ENCODE peak calls at places on chromosomes 1 and 21, in five cellular contexts. M, O, D, J and B are unnamed samples.

GRCh38 chr21:42836767-42837301 is 42.5 kb downstream of the WDR4 start:
- DNase-seq in O (peak), M (no peak), J (no peak), D (peak), B (no peak)

GRCh38 chr1:55724551-55725325 is 509.6 kb upstream of the USP24 start:
- DNase-seq in M (peak), D (no peak), J (peak), O (no peak), B (no peak)

GRCh38 chr1:234763361-234763760 is 153.4 kb upstream of the IRF2BP2 start:
- DNase-seq in O (no peak), D (no peak), J (no peak), M (no peak), B (no peak)

GRCh38 chr1:15123298-15123697 is 30.2 kb upstream of the TMEM51 start:
- DNase-seq in D (no peak), J (no peak), M (no peak), O (no peak), B (no peak)

GRCh38 chr1:45079533-45079932 is 67.5 kb downstream of the UROD start:
- DNase-seq in D (no peak), M (no peak), J (no peak), O (no peak), B (peak)

GRCh38 chr1:3904843-3905185 is 4.7 kb upstream of the C1orf174 start:
- DNase-seq in O (no peak), M (no peak), J (no peak), D (no peak), B (no peak)

GRCh38 chr1:171134194-171134924 is 43.7 kb downstream of the FMO3 start:
- DNase-seq in O (no peak), D (no peak), M (no peak), J (no peak), B (no peak)

GRCh38 chr1:106879538-106879937 is 176.9 kb upstream of the PRMT6 start:
- DNase-seq in J (peak), M (no peak), O (no peak), D (no peak), B (no peak)

GRCh38 chr1:28456078-28456477 is 49.8 kb upstream of the RCC1 start:
- DNase-seq in M (peak), D (no peak), J (no peak), O (no peak), B (no peak)

GRCh38 chr1:182143825-182144661 is 82.5 kb upstream of the ZNF648 start:
- DNase-seq in M (no peak), J (peak), O (peak), D (peak), B (no peak)

GRCh38 chr21:37711294-37711844 is 204.9 kb downstream of the KCNJ6 start:
- DNase-seq in M (no peak), D (peak), J (no peak), O (no peak), B (no peak)

GRCh38 chr21:36477001-36477400 is 2.9 kb downstream of the CLDN14 start:
- DNase-seq in D (no peak), J (no peak), O (no peak), M (no peak), B (no peak)

GRCh38 chr21:36478941-36479340 is 981 bp downstream of the CLDN14 start:
- DNase-seq in M (no peak), O (no peak), D (no peak), J (peak), B (no peak)

GRCh38 chr21:36477559-36477958 is 2.4 kb downstream of the CLDN14 start:
- DNase-seq in J (peak), D (no peak), M (no peak), O (no peak), B (no peak)

GRCh38 chr21:36479415-36480402 is at the start of gene CLDN14:
- DNase-seq in O (no peak), D (no peak), J (peak), M (no peak), B (peak)

DNA sequence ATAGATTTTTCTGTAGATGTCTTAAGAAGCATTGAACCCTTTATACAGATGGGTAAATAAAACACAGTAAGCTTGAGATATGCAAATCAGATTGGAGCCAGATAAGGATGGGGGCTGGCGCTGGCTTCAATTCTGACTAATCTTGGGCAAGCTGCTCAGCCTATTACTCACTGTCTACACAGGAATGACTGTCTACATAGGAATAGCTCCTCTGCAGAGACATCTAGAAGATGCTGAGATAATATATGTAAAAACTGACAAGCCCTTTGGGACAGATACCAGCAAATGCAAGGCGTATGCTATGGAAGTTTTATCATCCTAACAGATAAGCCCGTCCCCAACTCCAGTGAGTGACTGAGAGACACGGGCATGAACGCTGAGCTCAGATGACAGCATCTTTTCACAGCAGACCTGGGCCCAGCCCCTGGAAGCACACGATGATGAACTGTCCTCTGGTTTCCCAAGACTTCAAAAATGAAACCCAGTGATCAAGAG is 1.7 kb downstream of the CLDN14 start:
- DNase-seq in J (peak), M (peak), D (no peak), O (no peak), B (no peak)
- H3K27ac ChIP-seq in J (no peak), M (no peak), D (peak), O (no peak), B (no peak)

GRCh38 chr1:99007366-99007765 is 2.7 kb upstream of the PLPPR5 start:
- DNase-seq in J (no peak), D (no peak), M (no peak), O (no peak), B (no peak)

GRCh38 chr1:99005142-99005491 is 456 bp upstream of the PLPPR5 start:
- DNase-seq in O (no peak), D (no peak), M (no peak), J (no peak), B (no peak)

GRCh38 chr1:99003911-99004269 is 771 bp downstream of the PLPPR5 start:
- DNase-seq in J (no peak), D (peak), O (no peak), M (no peak), B (no peak)

GRCh38 chr1:99005537-99005942 is 879 bp upstream of the PLPPR5 start:
- DNase-seq in D (peak), O (no peak), M (no peak), J (no peak), B (no peak)

DNA sequence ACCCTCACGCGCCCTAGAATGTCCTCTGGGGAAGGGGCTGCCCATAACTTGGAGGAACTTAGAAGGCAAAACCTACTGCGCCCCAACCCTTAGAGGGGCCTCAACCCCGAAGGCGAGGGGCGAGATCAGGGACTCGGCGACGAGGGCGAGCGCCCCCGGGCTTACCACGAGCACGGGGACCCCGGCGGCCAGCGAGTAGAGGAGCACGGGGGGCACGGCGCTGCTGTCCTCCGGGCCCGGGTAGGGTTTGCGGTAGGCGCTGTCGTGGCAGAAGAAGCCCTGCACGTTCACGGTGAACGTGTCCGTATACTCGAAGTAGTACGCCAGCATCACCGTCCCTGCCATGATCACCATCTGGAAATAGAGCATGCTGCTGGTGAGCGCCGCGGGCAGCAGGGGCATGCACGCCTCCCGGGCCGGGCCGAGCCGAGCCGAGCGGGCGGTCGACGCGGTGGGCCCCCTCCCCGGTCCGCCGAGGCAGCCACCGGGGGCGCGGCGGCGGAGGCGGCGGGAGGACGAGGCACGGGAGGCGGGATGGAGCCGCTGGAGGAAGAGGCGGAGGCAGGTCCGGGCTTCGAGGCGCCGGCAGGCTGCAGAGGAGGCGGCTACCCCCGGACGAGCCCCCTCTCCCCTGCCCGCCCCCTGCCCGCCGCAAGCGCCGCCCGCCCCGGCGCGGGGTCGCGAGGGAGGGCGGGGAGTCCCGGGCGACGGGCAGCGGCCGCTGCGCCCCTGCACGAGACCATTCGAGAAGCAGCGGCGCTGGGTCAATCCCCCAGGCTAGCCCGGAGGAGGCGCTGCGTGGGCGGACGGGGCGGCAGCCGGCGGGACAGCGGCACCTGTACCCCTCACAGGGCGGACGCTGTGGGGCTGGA is at the start of gene PLPPR5:
- DNase-seq in D (peak), O (peak), J (peak), M (no peak), B (no peak)
- H3K4me3 ChIP-seq in D (peak), O (peak), J (peak), M (peak), B (peak)

GRCh38 chr1:240790851-240791250 is 178.9 kb upstream of the GREM2 start:
- DNase-seq in D (no peak), M (no peak), O (no peak), J (no peak), B (no peak)
- H3K27ac ChIP-seq in D (no peak), M (no peak), O (no peak), J (no peak), B (no peak)

DNA sequence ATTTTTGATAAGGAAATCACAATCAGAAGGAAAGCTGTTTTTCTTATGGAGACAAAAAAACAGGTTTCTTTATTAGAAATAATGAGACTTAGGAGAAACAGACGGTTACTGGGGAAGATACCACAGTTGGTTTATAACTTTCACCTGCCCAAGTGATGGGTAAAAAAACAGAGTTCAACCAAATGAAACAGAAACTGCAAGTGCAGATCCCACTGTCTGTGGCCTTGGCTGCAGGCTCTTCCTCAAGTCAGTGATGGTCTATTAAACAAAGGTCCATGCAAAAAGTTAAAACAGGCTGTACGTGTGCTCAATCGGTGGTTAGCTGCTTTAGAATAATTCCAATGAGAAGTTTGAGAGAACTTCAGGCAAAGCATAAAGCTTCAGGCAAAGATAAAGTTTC is 112.1 kb upstream of the NEGR1 start:
- DNase-seq in J (no peak), O (no peak), M (no peak), D (no peak), B (no peak)
- H3K4me3 ChIP-seq in J (no peak), O (no peak), M (no peak), D (no peak), B (no peak)

DNA sequence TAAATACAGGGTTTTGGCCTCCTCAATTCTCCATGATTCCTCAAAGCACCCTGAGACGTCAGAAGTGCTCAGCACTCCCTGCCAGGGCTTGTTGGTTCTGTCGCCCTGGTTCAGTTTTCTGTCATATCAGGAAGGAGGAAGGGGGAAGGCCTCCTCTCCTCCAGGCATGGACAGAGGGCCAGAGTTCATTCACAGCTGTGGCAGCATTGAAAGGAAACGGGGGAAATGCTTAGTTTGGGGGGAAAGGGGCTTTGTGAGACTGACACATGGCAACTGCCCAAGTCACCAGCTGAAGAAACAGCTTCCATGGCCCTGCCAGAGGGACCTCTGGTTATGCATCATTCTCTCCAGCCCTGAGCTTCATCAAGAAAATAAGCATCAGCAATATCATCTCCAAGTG is 103.4 kb upstream of the SLC25A33 start:
- DNase-seq in M (no peak), J (peak), D (no peak), O (no peak), B (peak)
- H3K27ac ChIP-seq in M (no peak), J (peak), D (no peak), O (no peak), B (peak)

DNA sequence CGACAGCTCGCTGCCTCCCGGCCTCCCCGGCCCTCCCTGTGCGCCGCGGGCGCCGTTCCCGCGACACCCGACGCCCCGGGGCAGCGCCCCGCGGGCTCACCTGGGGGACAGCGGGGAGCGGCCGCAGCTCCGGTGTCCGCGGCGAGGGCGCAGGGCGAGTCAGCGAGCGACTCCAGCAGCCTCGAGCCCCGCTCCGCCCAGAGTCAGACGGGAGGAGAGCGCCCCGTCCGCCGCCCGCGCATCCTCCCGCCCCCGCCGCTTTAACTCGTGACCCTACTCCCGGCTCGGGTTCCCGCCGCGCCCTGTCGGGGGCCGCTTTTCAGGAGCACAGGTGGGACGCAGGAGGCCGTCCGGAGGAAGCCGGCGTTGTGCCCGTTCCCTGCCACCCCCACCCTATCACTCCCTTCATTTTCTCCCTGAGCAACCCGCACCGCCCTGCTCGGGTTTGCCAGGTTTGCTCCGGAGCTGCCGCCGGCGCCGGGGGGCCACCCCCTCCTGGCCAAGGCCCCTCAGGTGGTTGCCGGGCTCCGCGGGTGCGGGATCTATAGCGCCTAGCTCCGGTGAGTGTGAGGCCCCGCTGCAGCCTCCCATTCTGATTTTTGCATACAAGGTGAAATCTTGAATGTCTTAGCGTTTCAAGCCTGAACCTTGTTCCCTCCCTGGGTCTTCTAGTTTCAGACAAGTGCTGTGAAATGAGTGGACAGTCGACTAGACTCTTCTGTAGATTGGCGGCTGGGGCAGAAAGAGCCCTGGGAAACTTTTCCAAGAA is at the start of gene MCOLN3:
- DNase-seq in J (peak), M (no peak), O (peak), D (peak), B (peak)
- H3K4me3 ChIP-seq in J (peak), M (peak), O (peak), D (no peak), B (peak)

GRCh38 chr1:152886758-152887409 is 8.8 kb downstream of the SMCP start:
- DNase-seq in M (no peak), O (no peak), D (no peak), J (no peak), B (no peak)
- H3K27ac ChIP-seq in M (no peak), O (no peak), D (peak), J (no peak), B (no peak)